ENCODE peak calls at places on chromosome 17, in nine cellular contexts. One of them, this sample, is unnamed.

GRCh38 chr17:77476920-77477805 is 336.4 kb downstream of the SEC14L1 start:
- DNase-seq in neural progenitor cell: no peak
- DNase-seq in RWPE1: peak; percentile 96
- DNase-seq in amniotic epithelial cell: peak; percentile 98
- DNase-seq in activated T-cell treated with anti-CD3 and anti-CD28 coated beads for 1 hour: no peak
- DNase-seq in GM13977: no peak
- DNase-seq in effector memory CD4-positive, alpha-beta T cell: no peak
- DNase-seq in posterior cingulate gyrus: peak; percentile 94
- DNase-seq in epithelial cell of esophagus: peak; percentile 98
- DNase-seq in this sample: no peak

GRCh38 chr17:50914510-50914849 is 48.3 kb upstream of the TOB1 start:
- DNase-seq in neural progenitor cell: peak; percentile 46
- DNase-seq in RWPE1: no peak
- DNase-seq in amniotic epithelial cell: no peak
- DNase-seq in activated T-cell treated with anti-CD3 and anti-CD28 coated beads for 1 hour: no peak
- DNase-seq in GM13977: no peak
- DNase-seq in effector memory CD4-positive, alpha-beta T cell: no peak
- DNase-seq in posterior cingulate gyrus: no peak
- DNase-seq in epithelial cell of esophagus: no peak
- DNase-seq in this sample: no peak

GRCh38 chr17:77721823-77722160 is 236.7 kb upstream of the TNRC6C start:
- DNase-seq in neural progenitor cell: no peak
- DNase-seq in RWPE1: no peak
- DNase-seq in amniotic epithelial cell: no peak
- DNase-seq in activated T-cell treated with anti-CD3 and anti-CD28 coated beads for 1 hour: no peak
- DNase-seq in GM13977: peak; percentile 4
- DNase-seq in effector memory CD4-positive, alpha-beta T cell: no peak
- DNase-seq in posterior cingulate gyrus: no peak
- DNase-seq in epithelial cell of esophagus: no peak
- DNase-seq in this sample: no peak

GRCh38 chr17:77089118-77089477 is 51.7 kb upstream of the SEC14L1 start:
- DNase-seq in neural progenitor cell: no peak
- DNase-seq in RWPE1: no peak
- DNase-seq in amniotic epithelial cell: peak; percentile 8
- DNase-seq in activated T-cell treated with anti-CD3 and anti-CD28 coated beads for 1 hour: no peak
- DNase-seq in GM13977: no peak
- DNase-seq in effector memory CD4-positive, alpha-beta T cell: no peak
- DNase-seq in posterior cingulate gyrus: no peak
- DNase-seq in epithelial cell of esophagus: peak; percentile 13
- DNase-seq in this sample: no peak

GRCh38 chr17:3980381-3980975 is 16.2 kb upstream of the ATP2A3 start:
- DNase-seq in neural progenitor cell: no peak
- DNase-seq in RWPE1: no peak
- DNase-seq in amniotic epithelial cell: no peak
- DNase-seq in activated T-cell treated with anti-CD3 and anti-CD28 coated beads for 1 hour: no peak
- DNase-seq in GM13977: no peak
- DNase-seq in effector memory CD4-positive, alpha-beta T cell: no peak
- DNase-seq in posterior cingulate gyrus: peak; percentile 58
- DNase-seq in epithelial cell of esophagus: no peak
- DNase-seq in this sample: no peak

GRCh38 chr17:73569758-73570319 is 74.4 kb downstream of the SDK2 start:
- DNase-seq in neural progenitor cell: no peak
- DNase-seq in RWPE1: no peak
- DNase-seq in amniotic epithelial cell: no peak
- DNase-seq in activated T-cell treated with anti-CD3 and anti-CD28 coated beads for 1 hour: no peak
- DNase-seq in GM13977: no peak
- DNase-seq in effector memory CD4-positive, alpha-beta T cell: no peak
- DNase-seq in posterior cingulate gyrus: no peak
- DNase-seq in epithelial cell of esophagus: no peak
- DNase-seq in this sample: no peak

GRCh38 chr17:37608369-37609169 is 649 bp downstream of the SYNRG start:
- DNase-seq in neural progenitor cell: peak; percentile 87
- DNase-seq in RWPE1: peak; percentile 15
- DNase-seq in amniotic epithelial cell: peak; percentile 25
- DNase-seq in activated T-cell treated with anti-CD3 and anti-CD28 coated beads for 1 hour: peak; percentile 2
- DNase-seq in GM13977: peak; percentile 36
- DNase-seq in effector memory CD4-positive, alpha-beta T cell: no peak
- DNase-seq in posterior cingulate gyrus: no peak
- DNase-seq in epithelial cell of esophagus: peak; percentile 15
- DNase-seq in this sample: peak; percentile 18

GRCh38 chr17:69314246-69315030 is 12.5 kb downstream of the ABCA5 start:
- DNase-seq in neural progenitor cell: peak; percentile 79
- DNase-seq in RWPE1: no peak
- DNase-seq in amniotic epithelial cell: peak; percentile 9
- DNase-seq in activated T-cell treated with anti-CD3 and anti-CD28 coated beads for 1 hour: no peak
- DNase-seq in GM13977: no peak
- DNase-seq in effector memory CD4-positive, alpha-beta T cell: no peak
- DNase-seq in posterior cingulate gyrus: no peak
- DNase-seq in epithelial cell of esophagus: no peak
- DNase-seq in this sample: no peak

GRCh38 chr17:47820023-47820789 is 1.4 kb downstream of the OSBPL7 start:
- DNase-seq in neural progenitor cell: no peak
- DNase-seq in RWPE1: no peak
- DNase-seq in amniotic epithelial cell: no peak
- DNase-seq in activated T-cell treated with anti-CD3 and anti-CD28 coated beads for 1 hour: no peak
- DNase-seq in GM13977: no peak
- DNase-seq in effector memory CD4-positive, alpha-beta T cell: no peak
- DNase-seq in posterior cingulate gyrus: peak; percentile 45
- DNase-seq in epithelial cell of esophagus: no peak
- DNase-seq in this sample: no peak

GRCh38 chr17:44251062-44251461 is 16.9 kb downstream of the SLC4A1 start:
- DNase-seq in neural progenitor cell: no peak
- DNase-seq in RWPE1: no peak
- DNase-seq in amniotic epithelial cell: no peak
- DNase-seq in activated T-cell treated with anti-CD3 and anti-CD28 coated beads for 1 hour: no peak
- DNase-seq in GM13977: no peak
- DNase-seq in effector memory CD4-positive, alpha-beta T cell: no peak
- DNase-seq in posterior cingulate gyrus: no peak
- DNase-seq in epithelial cell of esophagus: no peak
- DNase-seq in this sample: no peak

GRCh38 chr17:75791251-75791650 is 6.6 kb downstream of the UNK start:
- DNase-seq in neural progenitor cell: no peak
- DNase-seq in RWPE1: no peak
- DNase-seq in amniotic epithelial cell: no peak
- DNase-seq in activated T-cell treated with anti-CD3 and anti-CD28 coated beads for 1 hour: no peak
- DNase-seq in GM13977: no peak
- DNase-seq in effector memory CD4-positive, alpha-beta T cell: no peak
- DNase-seq in posterior cingulate gyrus: no peak
- DNase-seq in epithelial cell of esophagus: no peak
- DNase-seq in this sample: no peak

GRCh38 chr17:10127819-10128375 is 70.5 kb downstream of the GAS7 start:
- DNase-seq in neural progenitor cell: peak; percentile 73
- DNase-seq in RWPE1: no peak
- DNase-seq in amniotic epithelial cell: peak; percentile 97
- DNase-seq in activated T-cell treated with anti-CD3 and anti-CD28 coated beads for 1 hour: no peak
- DNase-seq in GM13977: no peak
- DNase-seq in effector memory CD4-positive, alpha-beta T cell: no peak
- DNase-seq in posterior cingulate gyrus: peak; percentile 93
- DNase-seq in epithelial cell of esophagus: no peak
- DNase-seq in this sample: no peak

GRCh38 chr17:78965369-78965982 is 14.2 kb downstream of the LGALS3BP start:
- DNase-seq in neural progenitor cell: no peak
- DNase-seq in RWPE1: no peak
- DNase-seq in amniotic epithelial cell: no peak
- DNase-seq in activated T-cell treated with anti-CD3 and anti-CD28 coated beads for 1 hour: no peak
- DNase-seq in GM13977: no peak
- DNase-seq in effector memory CD4-positive, alpha-beta T cell: no peak
- DNase-seq in posterior cingulate gyrus: no peak
- DNase-seq in epithelial cell of esophagus: no peak
- DNase-seq in this sample: no peak

GRCh38 chr17:8964801-8965393 is 610 bp downstream of the PIK3R5 start:
- DNase-seq in neural progenitor cell: peak; percentile 13
- DNase-seq in RWPE1: no peak
- DNase-seq in amniotic epithelial cell: no peak
- DNase-seq in activated T-cell treated with anti-CD3 and anti-CD28 coated beads for 1 hour: no peak
- DNase-seq in GM13977: no peak
- DNase-seq in effector memory CD4-positive, alpha-beta T cell: peak; percentile 33
- DNase-seq in posterior cingulate gyrus: no peak
- DNase-seq in epithelial cell of esophagus: no peak
- DNase-seq in this sample: peak; percentile 57

This sample was measured in GM13976.